ENCODE peak calls at places on chromosomes 1 and 21, in nine cellular contexts. A is A549, T is heart left ventricle, M is IMR-90, C is adrenal gland, G is body of pancreas, S is lower leg skin, W is GM12878, H is gastrocnemius medialis. Z is an unnamed sample.

GRCh38 chr1:20574686-20575543 is 14.0 kb upstream of the CDA start:
- DNase-seq in G (peak; percentile 73), M (peak; percentile 75), W (no peak), C (peak; percentile 91), A (peak; percentile 80), T (peak; percentile 91), S (peak; percentile 89), H (peak; percentile 31), Z (peak; percentile 47)

GRCh38 chr1:244088161-244088560 is 37.1 kb downstream of the ZBTB18 start:
- DNase-seq in S (no peak), W (no peak), H (no peak), M (no peak), A (no peak), G (no peak), C (no peak), T (no peak), Z (no peak)

GRCh38 chr1:93965888-93966287 is 56.7 kb upstream of the GCLM start:
- DNase-seq in W (no peak), C (no peak), H (no peak), A (no peak), S (no peak), M (no peak), G (peak; percentile 39), T (no peak), Z (no peak)

GRCh38 chr1:31010081-31010989 is 55.2 kb downstream of the PUM1 start:
- DNase-seq in A (no peak), G (no peak), C (no peak), T (no peak), H (no peak), S (no peak), M (peak; percentile 92), W (peak; percentile 44), Z (no peak)

GRCh38 chr1:87684194-87684593 is 355.5 kb downstream of the LMO4 start:
- DNase-seq in H (no peak), C (peak; percentile 13), M (peak; percentile 57), A (no peak), W (no peak), T (no peak), G (no peak), S (no peak), Z (peak; percentile 57)

GRCh38 chr1:184457500-184457899 is 70.7 kb downstream of the C1orf21 start:
- DNase-seq in H (no peak), S (no peak), W (no peak), A (no peak), M (peak; percentile 50), G (no peak), C (no peak), T (no peak), Z (no peak)

GRCh38 chr1:11731719-11732283 is 4.1 kb upstream of the AGTRAP start:
- DNase-seq in A (no peak), C (peak; percentile 49), T (peak; percentile 87), M (peak; percentile 70), W (no peak), G (peak; percentile 55), S (peak; percentile 91), H (peak; percentile 31), Z (peak; percentile 70)

GRCh38 chr1:167634435-167634834 is 4.4 kb downstream of the RCSD1 start:
- DNase-seq in S (no peak), W (no peak), T (no peak), H (no peak), G (no peak), A (no peak), C (no peak), M (no peak), Z (no peak)

GRCh38 chr21:46598563-46599250 is 6.2 kb downstream of the S100B start:
- DNase-seq in S (no peak), H (no peak), W (no peak), A (no peak), G (no peak), T (no peak), C (no peak), M (no peak), Z (no peak)

GRCh38 chr1:55369474-55369873 is 154.3 kb upstream of the USP24 start:
- DNase-seq in M (peak; percentile 57), G (no peak), A (no peak), H (no peak), S (peak; percentile 69), T (no peak), C (no peak), W (no peak), Z (no peak)

GRCh38 chr1:6614953-6615785 is 1.6 kb downstream of the PHF13 start:
- DNase-seq in A (no peak), T (no peak), C (peak; percentile 29), H (no peak), S (no peak), W (no peak), M (no peak), G (no peak), Z (no peak)

GRCh38 chr1:65174585-65174984 is 26.6 kb downstream of the AK4 start:
- DNase-seq in H (peak; percentile 41), T (peak; percentile 67), C (peak; percentile 24), A (no peak), W (peak; percentile 84), M (peak; percentile 94), S (peak; percentile 90), G (peak; percentile 70), Z (peak; percentile 57)

GRCh38 chr1:157073944-157074685 is 25.5 kb downstream of the ETV3L start:
- DNase-seq in T (peak; percentile 72), H (peak; percentile 60), C (peak; percentile 83), A (peak; percentile 56), G (peak; percentile 81), W (no peak), S (peak; percentile 90), M (peak; percentile 68), Z (peak; percentile 81)

GRCh38 chr21:14878971-14879370 is 185.8 kb downstream of the NRIP1 start:
- DNase-seq in H (no peak), T (no peak), S (no peak), G (no peak), A (no peak), C (no peak), M (no peak), W (no peak), Z (no peak)

GRCh38 chr1:210351496-210351895 is 22.8 kb downstream of the HHAT start:
- DNase-seq in A (no peak), T (no peak), W (no peak), M (no peak), C (no peak), H (no peak), G (no peak), S (peak; percentile 60), Z (no peak)

GRCh38 chr21:35933466-35933865 is 126.9 kb downstream of the SETD4 start:
- DNase-seq in T (peak; percentile 74), S (peak; percentile 94), A (no peak), H (peak; percentile 60), C (peak; percentile 57), G (peak; percentile 69), W (no peak), M (peak; percentile 86), Z (no peak)

GRCh38 chr1:209190591-209191241 is 392.8 kb upstream of the CAMK1G start:
- DNase-seq in A (peak; percentile 16), M (no peak), S (no peak), H (no peak), C (peak; percentile 42), T (peak; percentile 34), G (peak; percentile 66), W (no peak), Z (no peak)

GRCh38 chr1:165129568-165130164 is 226.8 kb downstream of the LMX1A start:
- DNase-seq in G (peak; percentile 69), A (peak; percentile 42), W (no peak), H (peak; percentile 12), M (peak; percentile 9), T (peak; percentile 45), C (peak; percentile 40), S (peak; percentile 87), Z (no peak)

GRCh38 chr21:31509108-31510017 is 150.1 kb upstream of the SOD1 start:
- DNase-seq in T (no peak), A (peak; percentile 44), C (no peak), G (no peak), M (no peak), H (no peak), W (peak; percentile 41), S (peak; percentile 87), Z (peak; percentile 59)

GRCh38 chr1:56838726-56839125 is 15.9 kb upstream of the C8A start:
- DNase-seq in T (no peak), M (peak; percentile 46), G (no peak), C (no peak), A (no peak), W (no peak), S (no peak), H (no peak), Z (no peak)

GRCh38 chr1:158035976-158036583 is 42.6 kb downstream of the KIRREL1 start:
- DNase-seq in C (peak; percentile 48), W (no peak), S (no peak), M (peak; percentile 68), H (no peak), T (no peak), G (peak; percentile 39), A (no peak), Z (peak; percentile 67)

GRCh38 chr21:43728467-43729390 is 9.8 kb downstream of the PDXK start:
- DNase-seq in M (peak; percentile 98), G (peak; percentile 90), C (peak; percentile 99), T (peak; percentile 98), W (peak; percentile 64), A (peak; percentile 68), H (peak; percentile 83), S (peak; percentile 98), Z (peak; percentile 76)
- TF ChIP-seq POLR2A in M (peak; percentile 58), G (peak; percentile 55), C (peak; percentile 74), T (no peak), W (peak; percentile 85), A (no peak), H (peak; percentile 65), S (no peak), Z (peak; percentile 62)

DNA sequence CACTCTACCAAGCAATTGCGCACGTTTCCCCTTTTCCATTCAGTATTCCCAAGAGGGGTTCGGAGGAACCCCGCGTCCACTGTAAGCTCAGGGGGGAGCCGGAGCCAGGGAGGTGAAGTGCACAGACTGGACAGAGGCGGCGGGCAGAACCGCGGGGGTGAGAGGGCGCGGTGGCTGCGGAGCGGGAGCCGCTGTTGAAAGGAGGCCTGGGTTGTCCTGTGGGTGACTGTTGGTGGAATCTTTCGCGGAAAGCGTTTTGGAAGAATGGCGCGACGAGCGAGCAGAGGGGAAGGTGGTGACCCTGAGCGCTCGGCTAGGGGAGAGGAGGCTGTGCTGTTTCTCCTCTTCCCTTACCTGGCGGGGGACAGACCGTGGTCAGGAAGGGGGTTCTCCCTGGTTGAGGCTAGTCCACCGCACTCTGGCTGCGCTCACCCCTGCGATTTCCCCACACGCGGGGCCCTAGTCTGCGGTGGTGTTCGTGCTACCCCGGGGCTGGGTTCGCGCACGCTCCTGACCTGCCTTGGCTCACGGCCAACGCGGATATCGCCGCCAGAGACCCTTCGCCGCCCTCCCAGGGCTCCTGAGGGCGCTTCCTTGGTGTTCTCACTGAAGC is 92.8 kb downstream of the PRKAB2 start:
- DNase-seq in C (no peak), T (no peak), S (no peak), W (no peak), H (no peak), M (no peak), G (no peak), A (no peak), Z (no peak)
- H3K4me3 ChIP-seq in C (no peak overlapping the region), T (no peak overlapping the region), S (no peak overlapping the region), W (no peak overlapping the region), H (no peak overlapping the region), M (no peak overlapping the region), G (peak overlapping the region; percentile 14), A (no peak overlapping the region), Z (peak overlapping the region; percentile 50)

GRCh38 chr21:42830456-42831455 is 48.6 kb downstream of the WDR4 start:
- DNase-seq in S (peak; percentile 73), M (no peak), C (no peak), W (no peak), A (no peak), T (no peak), G (no peak), H (no peak), Z (no peak)
- TF ChIP-seq POLR2A in S (no peak), M (no peak), C (no peak), W (peak; percentile 26), A (peak; percentile 12), T (no peak), G (no peak), H (no peak), Z (no peak)

GRCh38 chr21:45129231-45129923 is 55.0 kb downstream of the ADARB1 start:
- DNase-seq in W (no peak), C (no peak), S (no peak), A (no peak), M (peak; percentile 41), H (peak; percentile 47), T (peak; percentile 58), G (no peak), Z (no peak)
- H3K4me3 ChIP-seq in W (no peak overlapping the region), C (no peak overlapping the region), S (no peak overlapping the region), A (no peak overlapping the region), M (no peak overlapping the region), H (no peak overlapping the region), T (no peak overlapping the region), G (no peak overlapping the region), Z (no peak overlapping the region)